ENCODE peak calls at places on chromosomes 7 and 10, in ten cellular contexts. One of them, this sample, is unnamed.
A peak's percentile ranks its signal among the peaks of the same experiment; 100 is the strongest.

GRCh38 chr7:148825338-148825737 is 58.8 kb downstream of the EZH2 start:
- DNase-seq in amniotic stem cell: no peak
- DNase-seq in activated naive CD8-positive, alpha-beta T cell treated with anti-CD3 and anti-CD28 coated beads for 36 hours: no peak
- DNase-seq in endothelial cell: no peak
- DNase-seq in dermis microvascular lymphatic vessel endothelial cell: no peak
- DNase-seq in bronchial epithelial cell: no peak
- DNase-seq in ACHN: no peak
- DNase-seq in HEK293T: no peak
- DNase-seq in NCI-H1092: no peak
- DNase-seq in WTC11: no peak
- DNase-seq in this sample: no peak

GRCh38 chr10:97631098-97631497 is 2.2 kb downstream of the MORN4 start:
- DNase-seq in amniotic stem cell: no peak
- DNase-seq in HEK293T: no peak
- DNase-seq in dermis microvascular lymphatic vessel endothelial cell: no peak
- DNase-seq in NCI-H1092: no peak
- DNase-seq in bronchial epithelial cell: no peak
- DNase-seq in activated naive CD8-positive, alpha-beta T cell treated with anti-CD3 and anti-CD28 coated beads for 36 hours: no peak
- DNase-seq in endothelial cell: no peak
- DNase-seq in WTC11: no peak
- DNase-seq in ACHN: no peak
- DNase-seq in this sample: no peak

GRCh38 chr7:16795624-16796023 is 9.2 kb downstream of the AGR2 start:
- DNase-seq in dermis microvascular lymphatic vessel endothelial cell: no peak
- DNase-seq in activated naive CD8-positive, alpha-beta T cell treated with anti-CD3 and anti-CD28 coated beads for 36 hours: no peak
- DNase-seq in WTC11: no peak
- DNase-seq in bronchial epithelial cell: no peak
- DNase-seq in endothelial cell: no peak
- DNase-seq in amniotic stem cell: no peak
- DNase-seq in NCI-H1092: peak; percentile 19
- DNase-seq in ACHN: no peak
- DNase-seq in HEK293T: no peak
- DNase-seq in this sample: peak; percentile 88

GRCh38 chr10:62681211-62681940 is 123.1 kb upstream of the ADO start:
- DNase-seq in dermis microvascular lymphatic vessel endothelial cell: no peak
- DNase-seq in NCI-H1092: no peak
- DNase-seq in endothelial cell: no peak
- DNase-seq in ACHN: no peak
- DNase-seq in activated naive CD8-positive, alpha-beta T cell treated with anti-CD3 and anti-CD28 coated beads for 36 hours: peak; percentile 90
- DNase-seq in WTC11: peak; percentile 49
- DNase-seq in amniotic stem cell: no peak
- DNase-seq in bronchial epithelial cell: peak; percentile 33
- DNase-seq in HEK293T: peak; percentile 13
- DNase-seq in this sample: no peak

GRCh38 chr10:7111089-7111488 is 299.7 kb downstream of the SFMBT2 start:
- DNase-seq in NCI-H1092: no peak
- DNase-seq in HEK293T: no peak
- DNase-seq in bronchial epithelial cell: no peak
- DNase-seq in activated naive CD8-positive, alpha-beta T cell treated with anti-CD3 and anti-CD28 coated beads for 36 hours: no peak
- DNase-seq in ACHN: no peak
- DNase-seq in dermis microvascular lymphatic vessel endothelial cell: no peak
- DNase-seq in endothelial cell: no peak
- DNase-seq in WTC11: no peak
- DNase-seq in amniotic stem cell: no peak
- DNase-seq in this sample: no peak

GRCh38 chr7:131431289-131431688 is 103.6 kb downstream of the MKLN1 start:
- DNase-seq in HEK293T: no peak
- DNase-seq in NCI-H1092: peak; percentile 43
- DNase-seq in WTC11: no peak
- DNase-seq in activated naive CD8-positive, alpha-beta T cell treated with anti-CD3 and anti-CD28 coated beads for 36 hours: no peak
- DNase-seq in ACHN: no peak
- DNase-seq in endothelial cell: no peak
- DNase-seq in bronchial epithelial cell: peak; percentile 97
- DNase-seq in amniotic stem cell: no peak
- DNase-seq in dermis microvascular lymphatic vessel endothelial cell: no peak
- DNase-seq in this sample: no peak

GRCh38 chr7:1567082-1567771 is 2.6 kb downstream of the PSMG3 start:
- DNase-seq in NCI-H1092: no peak
- DNase-seq in activated naive CD8-positive, alpha-beta T cell treated with anti-CD3 and anti-CD28 coated beads for 36 hours: no peak
- DNase-seq in endothelial cell: no peak
- DNase-seq in WTC11: no peak
- DNase-seq in HEK293T: no peak
- DNase-seq in ACHN: peak; percentile 90
- DNase-seq in dermis microvascular lymphatic vessel endothelial cell: no peak
- DNase-seq in bronchial epithelial cell: peak; percentile 56
- DNase-seq in amniotic stem cell: no peak
- DNase-seq in this sample: no peak

GRCh38 chr7:79880312-79880711 is 254.3 kb upstream of the GNAI1 start:
- DNase-seq in dermis microvascular lymphatic vessel endothelial cell: no peak
- DNase-seq in activated naive CD8-positive, alpha-beta T cell treated with anti-CD3 and anti-CD28 coated beads for 36 hours: no peak
- DNase-seq in bronchial epithelial cell: no peak
- DNase-seq in amniotic stem cell: no peak
- DNase-seq in endothelial cell: no peak
- DNase-seq in NCI-H1092: peak; percentile 66
- DNase-seq in ACHN: no peak
- DNase-seq in HEK293T: no peak
- DNase-seq in WTC11: no peak
- DNase-seq in this sample: peak; percentile 71

GRCh38 chr10:30151581-30152389 is 92.4 kb upstream of the JCAD start:
- DNase-seq in activated naive CD8-positive, alpha-beta T cell treated with anti-CD3 and anti-CD28 coated beads for 36 hours: no peak
- DNase-seq in ACHN: peak; percentile 2
- DNase-seq in bronchial epithelial cell: peak; percentile 70
- DNase-seq in amniotic stem cell: peak; percentile 45
- DNase-seq in endothelial cell: no peak
- DNase-seq in dermis microvascular lymphatic vessel endothelial cell: peak; percentile 78
- DNase-seq in WTC11: no peak
- DNase-seq in NCI-H1092: no peak
- DNase-seq in HEK293T: no peak
- DNase-seq in this sample: no peak

GRCh38 chr10:49330127-49330665 is 31.2 kb downstream of the C10orf71 start:
- DNase-seq in HEK293T: no peak
- DNase-seq in activated naive CD8-positive, alpha-beta T cell treated with anti-CD3 and anti-CD28 coated beads for 36 hours: no peak
- DNase-seq in bronchial epithelial cell: no peak
- DNase-seq in dermis microvascular lymphatic vessel endothelial cell: no peak
- DNase-seq in ACHN: no peak
- DNase-seq in endothelial cell: no peak
- DNase-seq in NCI-H1092: no peak
- DNase-seq in WTC11: no peak
- DNase-seq in amniotic stem cell: no peak
- DNase-seq in this sample: no peak

GRCh38 chr7:128792471-128793183 is 859 bp downstream of the CCDC136 start:
- DNase-seq in bronchial epithelial cell: no peak
- DNase-seq in endothelial cell: no peak
- DNase-seq in WTC11: no peak
- DNase-seq in activated naive CD8-positive, alpha-beta T cell treated with anti-CD3 and anti-CD28 coated beads for 36 hours: no peak
- DNase-seq in HEK293T: no peak
- DNase-seq in NCI-H1092: peak; percentile 15
- DNase-seq in dermis microvascular lymphatic vessel endothelial cell: no peak
- DNase-seq in ACHN: no peak
- DNase-seq in amniotic stem cell: no peak
- DNase-seq in this sample: no peak

GRCh38 chr10:132729810-132730565 is 56.0 kb downstream of the NKX6-2 start:
- DNase-seq in ACHN: no peak
- DNase-seq in NCI-H1092: no peak
- DNase-seq in HEK293T: no peak
- DNase-seq in WTC11: no peak
- DNase-seq in amniotic stem cell: no peak
- DNase-seq in bronchial epithelial cell: no peak
- DNase-seq in dermis microvascular lymphatic vessel endothelial cell: no peak
- DNase-seq in endothelial cell: no peak
- DNase-seq in activated naive CD8-positive, alpha-beta T cell treated with anti-CD3 and anti-CD28 coated beads for 36 hours: no peak
- DNase-seq in this sample: no peak

GRCh38 chr10:99292159-99292558 is 37.0 kb upstream of the CNNM1 start:
- DNase-seq in activated naive CD8-positive, alpha-beta T cell treated with anti-CD3 and anti-CD28 coated beads for 36 hours: no peak
- DNase-seq in amniotic stem cell: peak; percentile 48
- DNase-seq in dermis microvascular lymphatic vessel endothelial cell: no peak
- DNase-seq in bronchial epithelial cell: peak; percentile 77
- DNase-seq in endothelial cell: no peak
- DNase-seq in NCI-H1092: no peak
- DNase-seq in HEK293T: no peak
- DNase-seq in WTC11: no peak
- DNase-seq in ACHN: no peak
- DNase-seq in this sample: no peak

GRCh38 chr7:81484266-81484665 is 285.6 kb downstream of the HGF start:
- DNase-seq in HEK293T: peak; percentile 73
- DNase-seq in WTC11: peak; percentile 18
- DNase-seq in amniotic stem cell: no peak
- DNase-seq in activated naive CD8-positive, alpha-beta T cell treated with anti-CD3 and anti-CD28 coated beads for 36 hours: no peak
- DNase-seq in ACHN: no peak
- DNase-seq in endothelial cell: peak; percentile 24
- DNase-seq in dermis microvascular lymphatic vessel endothelial cell: peak; percentile 85
- DNase-seq in NCI-H1092: peak; percentile 39
- DNase-seq in bronchial epithelial cell: no peak
- DNase-seq in this sample: no peak

GRCh38 chr7:143016996-143017395 is 9.9 kb downstream of the OR9A2 start:
- DNase-seq in WTC11: no peak
- DNase-seq in bronchial epithelial cell: no peak
- DNase-seq in dermis microvascular lymphatic vessel endothelial cell: no peak
- DNase-seq in NCI-H1092: no peak
- DNase-seq in activated naive CD8-positive, alpha-beta T cell treated with anti-CD3 and anti-CD28 coated beads for 36 hours: no peak
- DNase-seq in HEK293T: no peak
- DNase-seq in ACHN: no peak
- DNase-seq in endothelial cell: no peak
- DNase-seq in amniotic stem cell: no peak
- DNase-seq in this sample: no peak

GRCh38 chr7:16891874-16892620 is 10.3 kb upstream of the AGR3 start:
- DNase-seq in bronchial epithelial cell: peak; percentile 25
- DNase-seq in ACHN: no peak
- DNase-seq in WTC11: no peak
- DNase-seq in dermis microvascular lymphatic vessel endothelial cell: no peak
- DNase-seq in HEK293T: no peak
- DNase-seq in NCI-H1092: no peak
- DNase-seq in amniotic stem cell: no peak
- DNase-seq in activated naive CD8-positive, alpha-beta T cell treated with anti-CD3 and anti-CD28 coated beads for 36 hours: no peak
- DNase-seq in endothelial cell: no peak
- DNase-seq in this sample: no peak

GRCh38 chr7:1922071-1922869 is 252.2 kb downstream of the ELFN1 start:
- DNase-seq in NCI-H1092: no peak
- DNase-seq in activated naive CD8-positive, alpha-beta T cell treated with anti-CD3 and anti-CD28 coated beads for 36 hours: peak; percentile 73
- DNase-seq in endothelial cell: no peak
- DNase-seq in WTC11: no peak
- DNase-seq in bronchial epithelial cell: no peak
- DNase-seq in ACHN: no peak
- DNase-seq in HEK293T: no peak
- DNase-seq in amniotic stem cell: no peak
- DNase-seq in dermis microvascular lymphatic vessel endothelial cell: no peak
- DNase-seq in this sample: no peak

GRCh38 chr7:47354831-47355541 is 226.9 kb downstream of the TNS3 start:
- DNase-seq in endothelial cell: no peak
- DNase-seq in HEK293T: no peak
- DNase-seq in amniotic stem cell: no peak
- DNase-seq in ACHN: no peak
- DNase-seq in NCI-H1092: no peak
- DNase-seq in bronchial epithelial cell: no peak
- DNase-seq in WTC11: peak; percentile 8
- DNase-seq in activated naive CD8-positive, alpha-beta T cell treated with anti-CD3 and anti-CD28 coated beads for 36 hours: no peak
- DNase-seq in dermis microvascular lymphatic vessel endothelial cell: no peak
- DNase-seq in this sample: no peak

GRCh38 chr7:138170959-138171703 is 94.9 kb downstream of the AKR1D1 start:
- DNase-seq in bronchial epithelial cell: no peak
- DNase-seq in NCI-H1092: no peak
- DNase-seq in endothelial cell: no peak
- DNase-seq in activated naive CD8-positive, alpha-beta T cell treated with anti-CD3 and anti-CD28 coated beads for 36 hours: no peak
- DNase-seq in HEK293T: no peak
- DNase-seq in dermis microvascular lymphatic vessel endothelial cell: no peak
- DNase-seq in WTC11: no peak
- DNase-seq in ACHN: no peak
- DNase-seq in amniotic stem cell: no peak
- DNase-seq in this sample: no peak

GRCh38 chr10:31320179-31320597 is 1.2 kb downstream of the ZEB1 start:
- DNase-seq in dermis microvascular lymphatic vessel endothelial cell: no peak
- DNase-seq in WTC11: peak; percentile 50
- DNase-seq in amniotic stem cell: no peak
- DNase-seq in HEK293T: peak; percentile 8
- DNase-seq in activated naive CD8-positive, alpha-beta T cell treated with anti-CD3 and anti-CD28 coated beads for 36 hours: peak; percentile 62
- DNase-seq in endothelial cell: peak; percentile 22
- DNase-seq in ACHN: peak; percentile 14
- DNase-seq in NCI-H1092: no peak
- DNase-seq in bronchial epithelial cell: no peak
- DNase-seq in this sample: no peak